ENCODE peak calls at places on chromosomes 4 and X, in six cellular contexts. H is OCI-M1; G is CD8-positive, alpha-beta memory T cell; M is natural killer cell; V is fibroblast of mammary gland; R is IMR-90. E is an unnamed sample.

GRCh38 chr4:7538518-7538917 is 103.8 kb upstream of the PSAPL1 start:
- DNase-seq in H (no peak), R (no peak), V (no peak), M (no peak), G (no peak), E (no peak)

GRCh38 chr4:86872135-86872534 is 20.1 kb downstream of the C4orf36 start:
- DNase-seq in R (no peak), V (no peak), H (peak), G (no peak), M (no peak), E (no peak)

GRCh38 chr4:157992038-157992706 is 180.7 kb downstream of the GASK1B start:
- DNase-seq in R (peak), H (peak), G (no peak), M (no peak), V (peak), E (no peak)

GRCh38 chrX:93932471-93933220 is 258.6 kb downstream of the FAM133A start:
- DNase-seq in G (no peak), V (no peak), H (no peak), R (no peak), M (no peak), E (no peak)

GRCh38 chrX:81195712-81196111 is 6.0 kb downstream of the HMGN5 start:
- DNase-seq in R (peak), H (peak), V (peak), G (peak), M (peak), E (peak)

GRCh38 chr4:135775909-135776308 is 1574.3 kb upstream of the PABPC4L start:
- DNase-seq in M (no peak), G (no peak), R (no peak), V (no peak), H (no peak), E (no peak)

GRCh38 chr4:82469776-82470345 is 39.5 kb downstream of the ENOPH1 start:
- DNase-seq in M (no peak), G (no peak), H (no peak), V (peak), R (peak), E (no peak)

GRCh38 chr4:163611784-163612445 is 117.4 kb downstream of the TMA16 start:
- DNase-seq in G (no peak), R (no peak), M (no peak), V (no peak), H (no peak), E (no peak)

GRCh38 chr4:114057746-114058145 is 78.3 kb upstream of the ARSJ start:
- DNase-seq in M (no peak), H (no peak), V (no peak), R (no peak), G (no peak), E (no peak)

GRCh38 chr4:20572976-20573375 is 127.3 kb upstream of the PACRGL start:
- DNase-seq in R (no peak), V (no peak), H (no peak), M (no peak), G (no peak), E (no peak)

GRCh38 chrX:43881410-43882293 is 598 bp downstream of the MAOB start:
- DNase-seq in R (no peak), H (no peak), V (peak), M (no peak), G (no peak), E (no peak)

E was measured in islet precursor cell.